ENCODE peak calls at places on chromosomes 2 and 18, in four cellular contexts. One of them, this sample, is unnamed.

GRCh38 chr2:60313470-60314172 is 239.8 kb downstream of the BCL11A start:
- DNase-seq in A549: no peak
- DNase-seq in H1: no peak
- DNase-seq in HepG2: no peak
- DNase-seq in this sample: no peak

GRCh38 chr2:134252092-134252775 is 1.6 kb upstream of the MGAT5 start:
- DNase-seq in A549: no peak
- DNase-seq in H1: no peak
- DNase-seq in HepG2: no peak
- DNase-seq in this sample: no peak

GRCh38 chr18:8288447-8289213 is 320.6 kb upstream of the RAB12 start:
- DNase-seq in A549: no peak
- DNase-seq in H1: no peak
- DNase-seq in HepG2: no peak
- DNase-seq in this sample: no peak

GRCh38 chr18:3803350-3803749 is 353.4 kb downstream of the TGIF1 start:
- DNase-seq in A549: no peak
- DNase-seq in H1: no peak
- DNase-seq in HepG2: no peak
- DNase-seq in this sample: no peak

GRCh38 chr2:202034249-202035088 is 814 bp downstream of the FZD7 start:
- DNase-seq in A549: peak
- DNase-seq in H1: no peak
- DNase-seq in HepG2: no peak
- DNase-seq in this sample: peak

GRCh38 chr2:20129320-20130274 is 78.2 kb upstream of the LAPTM4A start:
- DNase-seq in A549: no peak
- DNase-seq in H1: no peak
- DNase-seq in HepG2: no peak
- DNase-seq in this sample: no peak

GRCh38 chr2:21856638-21857037 is 732.9 kb downstream of the TDRD15 start:
- DNase-seq in A549: no peak
- DNase-seq in H1: no peak
- DNase-seq in HepG2: no peak
- DNase-seq in this sample: no peak

GRCh38 chr2:133839677-133840076 is 271.4 kb upstream of the NCKAP5 start:
- DNase-seq in A549: no peak
- DNase-seq in H1: no peak
- DNase-seq in HepG2: no peak
- DNase-seq in this sample: no peak

GRCh38 chr2:191155608-191156071 is 4.8 kb upstream of the STAT4 start:
- DNase-seq in A549: peak
- DNase-seq in H1: no peak
- DNase-seq in HepG2: no peak
- DNase-seq in this sample: no peak

GRCh38 chr2:105294844-105295481 is 34.6 kb downstream of the TGFBRAP1 start:
- DNase-seq in A549: peak
- DNase-seq in H1: peak
- DNase-seq in HepG2: peak
- DNase-seq in this sample: peak

GRCh38 chr2:6990871-6991270 is 73.7 kb downstream of the RNF144A start:
- DNase-seq in A549: no peak
- DNase-seq in H1: no peak
- DNase-seq in HepG2: no peak
- DNase-seq in this sample: no peak

GRCh38 chr2:103289101-103289725 is 527.4 kb downstream of the TMEM182 start:
- DNase-seq in A549: no peak
- DNase-seq in H1: no peak
- DNase-seq in HepG2: no peak
- DNase-seq in this sample: no peak

GRCh38 chr2:176280156-176280555 is 10.9 kb downstream of the MTX2 start:
- DNase-seq in A549: no peak
- DNase-seq in H1: no peak
- DNase-seq in HepG2: no peak
- DNase-seq in this sample: no peak

GRCh38 chr18:10296491-10296890 is 157.9 kb upstream of the APCDD1 start:
- DNase-seq in A549: no peak
- DNase-seq in H1: no peak
- DNase-seq in HepG2: no peak
- DNase-seq in this sample: no peak

GRCh38 chr18:23609390-23610008 is 23.2 kb upstream of the NPC1 start:
- DNase-seq in A549: no peak
- DNase-seq in H1: no peak
- DNase-seq in HepG2: no peak
- DNase-seq in this sample: no peak

GRCh38 chr2:54572636-54573531 is 116.8 kb downstream of the SPTBN1 start:
- DNase-seq in A549: no peak
- DNase-seq in H1: no peak
- DNase-seq in HepG2: no peak
- DNase-seq in this sample: no peak

GRCh38 chr2:200411831-200412230 is 98.0 kb downstream of the KCTD18 start:
- DNase-seq in A549: no peak
- DNase-seq in H1: no peak
- DNase-seq in HepG2: peak
- DNase-seq in this sample: no peak

GRCh38 chr2:119769645-119770044 is 9.9 kb downstream of the PTPN4 start:
- DNase-seq in A549: no peak
- DNase-seq in H1: no peak
- DNase-seq in HepG2: no peak
- DNase-seq in this sample: no peak

GRCh38 chr2:241894681-241895426 is 25.3 kb downstream of the RTP5 start:
- DNase-seq in A549: no peak
- DNase-seq in H1: no peak
- DNase-seq in HepG2: no peak
- DNase-seq in this sample: no peak
- TF ChIP-seq RNF2 in A549: no peak
- TF ChIP-seq RNF2 in H1: no peak
- TF ChIP-seq RNF2 in HepG2: no peak
- TF ChIP-seq RNF2 in this sample: no peak

GRCh38 chr2:241947004-241947350 is 77.4 kb downstream of the RTP5 start:
- DNase-seq in A549: no peak
- DNase-seq in H1: no peak
- DNase-seq in HepG2: no peak
- DNase-seq in this sample: no peak

GRCh38 chr2:241947401-241947800 is 77.9 kb downstream of the RTP5 start:
- DNase-seq in A549: no peak
- DNase-seq in H1: no peak
- DNase-seq in HepG2: no peak
- DNase-seq in this sample: no peak

GRCh38 chr2:241947876-241948275 is 78.3 kb downstream of the RTP5 start:
- DNase-seq in A549: no peak
- DNase-seq in H1: no peak
- DNase-seq in HepG2: no peak
- DNase-seq in this sample: no peak

GRCh38 chr2:241948901-241949735 is 79.6 kb downstream of the RTP5 start:
- DNase-seq in A549: no peak
- DNase-seq in H1: no peak
- DNase-seq in HepG2: no peak
- DNase-seq in this sample: no peak

GRCh38 chr2:241948299-241948897 is 78.9 kb downstream of the RTP5 start:
- DNase-seq in A549: no peak
- DNase-seq in H1: no peak
- DNase-seq in HepG2: no peak
- DNase-seq in this sample: no peak
- TF ChIP-seq RNF2 in A549: no peak
- TF ChIP-seq RNF2 in H1: no peak
- TF ChIP-seq RNF2 in HepG2: no peak
- TF ChIP-seq RNF2 in this sample: no peak

GRCh38 chr2:67840460-67841068 is 222.2 kb downstream of the C1D start:
- DNase-seq in A549: peak
- DNase-seq in H1: peak
- DNase-seq in HepG2: peak
- DNase-seq in this sample: peak
- TF ChIP-seq RNF2 in A549: no peak
- TF ChIP-seq RNF2 in H1: no peak
- TF ChIP-seq RNF2 in HepG2: no peak
- TF ChIP-seq RNF2 in this sample: no peak

GRCh38 chr2:108621689-108622681 is 87.7 kb downstream of the LIMS1 start:
- DNase-seq in A549: no peak
- DNase-seq in H1: no peak
- DNase-seq in HepG2: no peak
- DNase-seq in this sample: no peak

GRCh38 chr2:108619916-108620620 is 85.8 kb downstream of the LIMS1 start:
- DNase-seq in A549: no peak
- DNase-seq in H1: no peak
- DNase-seq in HepG2: no peak
- DNase-seq in this sample: no peak

GRCh38 chr2:108620656-108621055 is 86.4 kb downstream of the LIMS1 start:
- DNase-seq in A549: no peak
- DNase-seq in H1: no peak
- DNase-seq in HepG2: no peak
- DNase-seq in this sample: no peak

GRCh38 chr2:108623616-108624015 is 89.3 kb downstream of the LIMS1 start:
- DNase-seq in A549: no peak
- DNase-seq in H1: no peak
- DNase-seq in HepG2: no peak
- DNase-seq in this sample: no peak

GRCh38 chr2:108621087-108621559 is 86.9 kb downstream of the LIMS1 start:
- DNase-seq in A549: no peak
- DNase-seq in H1: peak
- DNase-seq in HepG2: no peak
- DNase-seq in this sample: peak
- TF ChIP-seq RNF2 in A549: no peak
- TF ChIP-seq RNF2 in H1: no peak
- TF ChIP-seq RNF2 in HepG2: no peak
- TF ChIP-seq RNF2 in this sample: peak

DNA sequence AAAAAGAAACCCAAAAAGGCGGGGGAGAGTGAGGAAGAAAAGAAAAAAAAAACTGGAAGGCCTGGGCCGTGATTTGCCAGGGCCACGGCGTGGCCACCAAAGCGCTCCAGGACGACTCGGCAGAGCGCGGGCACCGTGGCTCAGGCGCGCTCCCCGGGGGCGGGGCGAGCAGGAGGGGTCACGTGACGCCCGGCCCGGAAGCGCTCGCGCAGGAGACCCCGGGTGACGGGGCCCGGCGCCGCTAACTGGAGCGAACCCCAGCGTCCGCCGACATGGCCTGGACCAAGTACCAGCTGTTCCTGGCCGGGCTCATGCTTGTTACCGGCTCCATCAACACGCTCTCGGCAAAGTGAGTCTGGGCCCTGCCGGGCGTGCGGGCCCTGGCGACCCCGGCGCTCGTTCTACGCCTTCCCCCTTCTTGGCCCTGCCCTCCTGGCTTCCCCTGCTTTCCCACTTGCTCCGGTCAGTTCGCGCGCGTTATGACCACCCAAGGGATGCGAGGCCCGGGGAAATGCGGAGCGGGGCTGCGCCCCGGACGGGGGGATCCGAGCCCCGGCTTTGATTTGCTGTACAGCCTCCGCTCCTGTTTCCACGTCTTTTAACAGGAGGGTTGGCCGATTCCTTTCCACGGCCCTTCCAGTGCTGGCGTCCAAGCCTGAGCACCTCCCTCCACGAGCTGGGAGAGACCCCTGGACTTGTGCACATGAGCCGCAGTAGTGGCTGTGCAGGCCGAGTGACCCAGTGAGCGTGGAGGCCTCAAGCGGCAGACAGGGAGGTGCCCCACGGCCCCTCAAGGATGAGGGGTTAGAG is at the start of gene SLC35F6:
- DNase-seq in A549: peak
- DNase-seq in H1: no peak
- DNase-seq in HepG2: peak
- DNase-seq in this sample: peak
- TF ChIP-seq RNF2 in A549: no peak
- TF ChIP-seq RNF2 in H1: no peak
- TF ChIP-seq RNF2 in HepG2: peak
- TF ChIP-seq RNF2 in this sample: no peak

DNA sequence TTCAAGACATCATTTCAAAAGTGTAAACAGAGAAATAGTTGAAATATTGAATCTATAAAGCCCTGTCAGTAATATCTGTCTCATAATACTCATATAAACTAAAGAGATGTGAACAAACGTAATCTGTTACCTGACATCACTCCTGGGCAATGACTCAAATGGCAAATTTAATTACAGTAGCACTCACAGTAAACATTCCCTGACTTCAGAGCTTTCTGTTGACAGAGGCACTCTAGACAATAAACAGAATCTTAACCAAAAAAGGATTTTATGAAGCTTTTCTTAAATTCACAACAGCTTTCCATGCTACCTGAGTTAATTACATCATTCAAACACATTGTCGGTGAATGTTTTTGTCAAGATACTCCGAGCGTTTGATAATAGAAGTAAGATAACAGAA is 128.1 kb upstream of the PDE1A start:
- DNase-seq in A549: no peak
- DNase-seq in H1: no peak
- DNase-seq in HepG2: no peak
- DNase-seq in this sample: no peak
- TF ChIP-seq RNF2 in A549: no peak
- TF ChIP-seq RNF2 in H1: no peak
- TF ChIP-seq RNF2 in HepG2: no peak
- TF ChIP-seq RNF2 in this sample: no peak

GRCh38 chr2:17362956-17363355 is 155.3 kb downstream of the RAD51AP2 start:
- DNase-seq in A549: no peak
- DNase-seq in H1: no peak
- DNase-seq in HepG2: no peak
- DNase-seq in this sample: no peak

GRCh38 chr2:17363846-17364245 is 154.4 kb downstream of the RAD51AP2 start:
- DNase-seq in A549: no peak
- DNase-seq in H1: no peak
- DNase-seq in HepG2: no peak
- DNase-seq in this sample: no peak
- TF ChIP-seq RNF2 in A549: no peak
- TF ChIP-seq RNF2 in H1: no peak
- TF ChIP-seq RNF2 in HepG2: no peak
- TF ChIP-seq RNF2 in this sample: no peak

GRCh38 chr18:57961876-57962505 is 82.0 kb upstream of the NEDD4L start:
- DNase-seq in A549: no peak
- DNase-seq in H1: no peak
- DNase-seq in HepG2: no peak
- DNase-seq in this sample: no peak
- TF ChIP-seq RNF2 in A549: no peak
- TF ChIP-seq RNF2 in H1: no peak
- TF ChIP-seq RNF2 in HepG2: no peak
- TF ChIP-seq RNF2 in this sample: no peak

GRCh38 chr2:25170888-25171287 is 2.5 kb upstream of the POMC start:
- DNase-seq in A549: no peak
- DNase-seq in H1: no peak
- DNase-seq in HepG2: no peak
- DNase-seq in this sample: no peak
- TF ChIP-seq RNF2 in A549: no peak
- TF ChIP-seq RNF2 in H1: no peak
- TF ChIP-seq RNF2 in HepG2: no peak
- TF ChIP-seq RNF2 in this sample: no peak